ENCODE peak calls at places on chromosomes 2 and 18, in four cellular contexts. C is endothelial cell; E is CD4-positive, alpha-beta T cell; U is heart left ventricle. X is an unnamed sample.
A peak's percentile ranks its signal among the peaks of the same experiment; 100 is the strongest.

GRCh38 chr2:186641807-186642321 is 52.0 kb upstream of the FAM171B start:
- DNase-seq in C (peak; percentile 46), E (no peak), U (no peak), X (no peak)

GRCh38 chr2:152661076-152661475 is 56.2 kb downstream of the PRPF40A start:
- DNase-seq in C (no peak), E (no peak), U (no peak), X (no peak)

GRCh38 chr2:239245107-239245506 is 155.7 kb downstream of the HDAC4 start:
- DNase-seq in C (no peak), E (no peak), U (no peak), X (no peak)

GRCh38 chr2:159202568-159203071 is 83.9 kb downstream of the WDSUB1 start:
- DNase-seq in C (no peak), E (no peak), U (no peak), X (no peak)

GRCh38 chr2:113679457-113679856 is 52.4 kb downstream of the RABL2A start:
- DNase-seq in C (no peak), E (no peak), U (no peak), X (no peak)

GRCh38 chr2:133495226-133495625 is 73.0 kb downstream of the NCKAP5 start:
- DNase-seq in C (no peak), E (no peak), U (no peak), X (no peak)

GRCh38 chr18:63949068-63949737 is at the start of gene HMSD:
- DNase-seq in C (peak; percentile 73), E (peak; percentile 43), U (peak; percentile 76), X (no peak)

GRCh38 chr2:67309281-67309680 is 87.9 kb upstream of the ETAA1 start:
- DNase-seq in C (no peak), E (no peak), U (no peak), X (no peak)

GRCh38 chr2:164496881-164497280 is 124.4 kb downstream of the GRB14 start:
- DNase-seq in C (no peak), E (no peak), U (no peak), X (no peak)

GRCh38 chr2:191927991-191928390 is 81.1 kb upstream of the CAVIN2 start:
- DNase-seq in C (no peak), E (no peak), U (no peak), X (no peak)

GRCh38 chr2:237671466-237672173 is 44.2 kb downstream of the LRRFIP1 start:
- DNase-seq in C (no peak), E (no peak), U (no peak), X (no peak)

GRCh38 chr2:98498703-98499445 is 54.2 kb downstream of the INPP4A start:
- DNase-seq in C (no peak), E (no peak), U (no peak), X (no peak)

GRCh38 chr2:218319813-218320360 is 27.6 kb upstream of the TMBIM1 start:
- DNase-seq in C (no peak), E (no peak), U (no peak), X (no peak)

GRCh38 chr2:167487728-167488127 is 599.4 kb downstream of the XIRP2 start:
- DNase-seq in C (no peak), E (no peak), U (no peak), X (no peak)

GRCh38 chr18:44149706-44150105 is 531.0 kb upstream of the SETBP1 start:
- DNase-seq in C (no peak), E (no peak), U (no peak), X (no peak)

GRCh38 chr2:235514627-235515363 is 21.0 kb downstream of the AGAP1 start:
- DNase-seq in C (no peak), E (no peak), U (peak; percentile 4), X (no peak)

GRCh38 chr2:25411281-25411680 is 69.6 kb upstream of the DNMT3A start:
- DNase-seq in C (no peak), E (no peak), U (no peak), X (no peak)

GRCh38 chr2:235168174-235168979 is 216.6 kb downstream of the SH3BP4 start:
- DNase-seq in C (no peak), E (no peak), U (no peak), X (no peak)

GRCh38 chr2:105541189-105542050 is 142.6 kb upstream of the FHL2 start:
- DNase-seq in C (no peak), E (no peak), U (no peak), X (peak; percentile 53)

GRCh38 chr18:12366379-12366778 is 10.6 kb downstream of the AFG3L2 start:
- DNase-seq in C (no peak), E (no peak), U (no peak), X (no peak)

GRCh38 chr2:95265182-95265581 is 9.1 kb upstream of the PROM2 start:
- DNase-seq in C (no peak), E (no peak), U (no peak), X (peak; percentile 51)

GRCh38 chr2:232444409-232445148 is 11.4 kb upstream of the ALPI start:
- DNase-seq in C (peak; percentile 80), E (peak; percentile 51), U (no peak), X (no peak)

GRCh38 chr2:11499081-11499743 is 33.3 kb upstream of the E2F6 start:
- DNase-seq in C (no peak), E (no peak), U (no peak), X (no peak)

GRCh38 chr2:121205321-121205942 is 79.6 kb downstream of the TFCP2L1 start:
- DNase-seq in C (no peak), E (no peak), U (peak; percentile 60), X (no peak)

GRCh38 chr2:40240067-40240466 is 211.8 kb downstream of the SLC8A1 start:
- DNase-seq in C (no peak), E (no peak), U (peak; percentile 88), X (peak; percentile 88)

GRCh38 chr2:86194751-86195054 is 559 bp downstream of the IMMT start:
- DNase-seq in C (no peak), E (no peak), U (no peak), X (no peak)

GRCh38 chr18:74652392-74652988 is 54.8 kb downstream of the ZNF407 start:
- DNase-seq in C (no peak), E (no peak), U (no peak), X (no peak)

GRCh38 chr18:54622084-54622483 is 31.0 kb downstream of the DYNAP start:
- DNase-seq in C (no peak), E (no peak), U (no peak), X (no peak)
- TF ChIP-seq CTCF in C (peak; percentile 75), E (no peak), U (no peak), X (no peak)

DNA sequence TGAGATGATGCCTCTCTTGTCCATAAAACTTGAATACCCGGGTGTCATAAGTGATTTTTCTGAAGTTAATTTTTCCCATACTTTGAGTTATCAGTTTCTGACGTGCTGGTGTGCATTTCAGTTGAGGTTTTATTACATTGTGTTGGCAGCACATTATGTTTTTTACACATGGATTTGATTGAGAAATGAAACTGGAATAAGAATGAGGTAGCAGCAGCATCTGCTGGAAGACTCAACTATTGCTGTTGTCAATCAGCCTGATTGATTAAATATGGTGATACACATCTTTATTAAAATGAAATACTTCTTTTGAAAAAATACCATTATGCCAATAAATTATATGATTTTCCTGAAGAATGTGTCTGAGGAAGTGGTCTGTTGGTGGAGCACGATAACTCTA is 60.5 kb downstream of the INSIG2 start:
- DNase-seq in C (no peak), E (no peak), U (no peak), X (no peak)
- TF ChIP-seq CTCF in C (no peak), E (no peak), U (no peak), X (no peak)

GRCh38 chr2:5692561-5693287 is 540 bp downstream of the SOX11 start:
- DNase-seq in C (peak; percentile 58), E (no peak), U (no peak), X (no peak)

GRCh38 chr2:5693288-5694015 is 1.3 kb downstream of the SOX11 start:
- DNase-seq in C (peak; percentile 47), E (no peak), U (no peak), X (no peak)

GRCh38 chr2:5690718-5691658 is 1.2 kb upstream of the SOX11 start:
- DNase-seq in C (peak; percentile 76), E (no peak), U (no peak), X (peak; percentile 91)

GRCh38 chr2:5690231-5690630 is 2.0 kb upstream of the SOX11 start:
- DNase-seq in C (no peak), E (no peak), U (no peak), X (no peak)

DNA sequence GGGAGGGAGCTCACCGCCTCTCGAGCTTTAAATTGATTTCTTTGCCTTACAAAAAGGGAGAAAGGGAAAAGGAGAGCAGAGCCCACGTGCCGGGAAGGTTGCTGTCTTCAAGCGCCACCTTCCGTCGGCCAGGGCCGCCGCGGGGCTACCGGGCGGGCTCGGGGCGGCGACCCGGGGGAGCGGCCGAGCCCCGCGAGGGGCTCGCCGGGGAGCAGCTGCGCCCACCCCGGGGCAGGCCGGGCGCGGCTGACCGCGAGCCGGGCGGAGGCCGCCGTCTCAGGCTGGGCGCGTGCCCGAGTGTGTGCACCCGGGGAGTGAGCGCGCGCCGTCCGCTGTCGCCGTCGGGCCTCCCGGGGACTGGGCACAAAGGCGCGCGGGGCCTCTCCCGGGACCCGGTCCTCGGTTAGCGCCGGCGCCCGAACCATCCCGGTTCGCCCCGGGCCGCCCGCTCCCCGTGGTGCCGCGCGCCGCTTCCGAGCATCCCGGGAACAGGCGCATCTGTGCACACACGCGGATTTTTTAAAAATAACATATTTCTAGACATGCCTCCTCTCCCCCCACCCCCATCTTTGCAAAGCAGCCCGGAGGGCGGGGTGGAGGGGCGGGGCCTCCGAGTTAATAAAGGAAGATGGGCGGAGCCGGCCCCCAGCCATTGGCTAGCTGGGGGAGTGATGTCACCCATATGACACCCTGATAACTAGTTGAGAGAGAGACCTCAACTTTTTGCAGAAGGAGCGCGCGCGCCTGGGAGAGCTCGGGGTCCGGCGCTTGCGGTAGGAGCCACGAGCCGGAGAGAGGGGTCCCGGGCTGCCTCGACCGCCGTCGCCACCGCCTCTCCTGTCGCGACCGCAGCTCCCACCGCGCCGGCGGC is at the start of gene SOX11:
- DNase-seq in C (peak; percentile 88), E (no peak), U (no peak), X (peak; percentile 98)
- TF ChIP-seq CTCF in C (no peak), E (no peak), U (no peak), X (peak; percentile 61)

GRCh38 chr2:69767034-69767433 is 25.1 kb downstream of the ANXA4 start:
- DNase-seq in C (no peak), E (no peak), U (no peak), X (no peak)
- TF ChIP-seq CTCF in C (no peak), E (no peak), U (no peak), X (peak; percentile 33)

DNA sequence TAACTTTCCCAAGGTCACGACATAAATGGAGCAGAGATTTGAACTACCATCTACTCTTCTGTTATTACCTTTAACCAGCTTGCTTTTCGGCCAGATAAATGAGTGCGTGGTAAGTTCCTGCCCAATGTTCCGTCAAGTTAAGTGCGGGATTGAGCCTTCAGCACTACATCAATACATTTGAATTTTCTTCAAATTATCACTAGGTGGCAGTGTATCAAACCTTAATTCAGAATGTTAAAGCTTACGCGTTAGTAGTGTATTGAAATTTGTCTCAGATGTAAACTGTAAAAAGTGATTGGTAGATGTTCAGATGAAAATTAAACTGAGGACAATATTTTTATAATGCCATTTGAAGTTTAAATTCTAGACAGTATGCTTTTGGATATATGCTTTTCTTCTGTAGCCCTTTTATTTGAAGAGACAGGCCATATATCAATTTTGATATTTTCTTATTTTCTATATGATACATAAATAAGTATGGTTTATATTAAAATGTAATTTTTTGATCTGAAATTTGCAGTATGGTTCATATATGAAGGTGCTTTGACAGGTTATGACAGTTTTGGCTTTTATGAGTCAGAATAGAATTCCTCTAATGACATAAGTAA is 681.3 kb downstream of the ADCYAP1 start:
- DNase-seq in C (no peak), E (no peak), U (no peak), X (no peak)
- TF ChIP-seq CTCF in C (peak; percentile 79), E (peak; percentile 62), U (peak; percentile 52), X (peak; percentile 66)